ENCODE peak calls at places on chromosomes 7 and 10, in ten cellular contexts. W, F, Z, K, Y, R, M, J, B and Q are unnamed samples.

GRCh38 chr10:131500892-131501291 is 189.4 kb upstream of the TCERG1L start:
- DNase-seq in B (no peak), J (no peak), K (no peak), R (no peak), F (no peak), Z (no peak), M (no peak), W (no peak), Y (no peak), Q (no peak)

GRCh38 chr7:158818325-158819213 is 10.7 kb downstream of the ESYT2 start:
- DNase-seq in Y (peak), J (peak), M (peak), W (peak), K (peak), F (peak), B (peak), R (peak), Z (peak), Q (peak)

GRCh38 chr10:104819731-104820130 is 178.6 kb downstream of the SORCS3 start:
- DNase-seq in Z (no peak), J (no peak), Y (no peak), K (no peak), M (no peak), R (no peak), B (no peak), W (peak), F (no peak), Q (no peak)

GRCh38 chr10:70053896-70054641 is 1.4 kb downstream of the MACROH2A2 start:
- DNase-seq in R (no peak), F (no peak), B (no peak), Y (no peak), Z (no peak), M (peak), J (no peak), W (peak), K (peak), Q (no peak)

GRCh38 chr7:127665922-127666321 is 13.9 kb downstream of the SND1 start:
- DNase-seq in W (no peak), B (no peak), Z (no peak), R (no peak), J (no peak), K (no peak), Y (no peak), F (no peak), M (no peak), Q (no peak)

GRCh38 chr10:6987536-6987945 is 407.5 kb upstream of the PRKCQ start:
- DNase-seq in J (no peak), M (no peak), K (no peak), W (peak), F (no peak), Y (no peak), R (no peak), B (no peak), Z (no peak), Q (no peak)

GRCh38 chr10:42488416-42488815 is 150.0 kb downstream of the ZNF33B start:
- DNase-seq in K (no peak), F (no peak), R (no peak), Z (no peak), M (no peak), W (no peak), B (no peak), Y (no peak), J (no peak), Q (no peak)

GRCh38 chr10:130179640-130180039 is 43.4 kb downstream of the GLRX3 start:
- DNase-seq in W (peak), R (no peak), F (peak), Y (peak), M (peak), Z (peak), J (no peak), K (no peak), B (no peak), Q (no peak)

GRCh38 chr7:26853788-26854393 is 10.5 kb downstream of the SKAP2 start:
- DNase-seq in B (peak), M (peak), W (no peak), R (peak), J (no peak), K (no peak), F (peak), Z (peak), Y (peak), Q (no peak)

GRCh38 chr7:4785371-4785770 is 9.9 kb downstream of the AP5Z1 start:
- DNase-seq in K (no peak), Y (no peak), Z (no peak), W (no peak), M (no peak), F (no peak), B (no peak), R (no peak), J (no peak), Q (no peak)

GRCh38 chr10:5910323-5911100 is 20.5 kb downstream of the FBH1 start:
- DNase-seq in W (no peak), B (no peak), F (no peak), M (peak), K (no peak), R (no peak), Z (no peak), Y (no peak), J (no peak), Q (no peak)